ENCODE peak calls at places on chromosomes 4 and X, in ten cellular contexts. P is brain microvascular endothelial cell; J is AG09309; Y is transverse colon; L is breast epithelium; I is fibroblast of lung; H is CD4-positive, alpha-beta T cell; M is tibial artery; T is mucosa of descending colon; N is astrocyte of the spinal cord. Z is an unnamed sample.

GRCh38 chrX:103817502-103817901 is 14.6 kb downstream of the RAB9B start:
- DNase-seq in P (peak), J (no peak), Y (no peak), L (no peak), I (peak), H (no peak), M (no peak), T (no peak), N (peak), Z (peak)

GRCh38 chrX:39613997-39614679 is 483.6 kb downstream of the BCOR start:
- DNase-seq in P (no peak), J (no peak), Y (peak), L (peak), I (no peak), H (no peak), M (no peak), T (no peak), N (no peak), Z (peak)

GRCh38 chrX:152276277-152276676 is 137.9 kb upstream of the MAGEA10 start:
- DNase-seq in P (no peak), J (no peak), Y (no peak), L (no peak), I (no peak), H (no peak), M (no peak), T (no peak), N (no peak), Z (no peak)

GRCh38 chrX:87468941-87469340 is 48.7 kb upstream of the KLHL4 start:
- DNase-seq in P (no peak), J (no peak), Y (no peak), L (no peak), I (no peak), H (no peak), M (no peak), T (no peak), N (no peak), Z (no peak)

GRCh38 chrX:22577181-22577580 is 304.5 kb downstream of the CBLL2 start:
- DNase-seq in P (peak), J (peak), Y (no peak), L (no peak), I (peak), H (no peak), M (no peak), T (no peak), N (peak), Z (no peak)

GRCh38 chrX:130024127-130024526 is 41.7 kb downstream of the BCORL1 start:
- DNase-seq in P (peak), J (no peak), Y (peak), L (peak), I (peak), H (peak), M (peak), T (peak), N (peak), Z (peak)

GRCh38 chr4:2731907-2732314 is 24.2 kb downstream of the TNIP2 start:
- DNase-seq in P (no peak), J (no peak), Y (no peak), L (no peak), I (no peak), H (no peak), M (no peak), T (no peak), N (no peak), Z (no peak)

GRCh38 chrX:12480956-12481355 is 310.3 kb upstream of the PRPS2 start:
- DNase-seq in P (no peak), J (no peak), Y (no peak), L (no peak), I (no peak), H (no peak), M (no peak), T (no peak), N (no peak), Z (no peak)

GRCh38 chrX:139542652-139543051 is 12.1 kb downstream of the F9 start:
- DNase-seq in P (no peak), J (no peak), Y (no peak), L (no peak), I (no peak), H (no peak), M (no peak), T (no peak), N (no peak), Z (no peak)

GRCh38 chr4:159229164-159229563 is 126.3 kb downstream of the RAPGEF2 start:
- DNase-seq in P (peak), J (no peak), Y (no peak), L (no peak), I (peak), H (no peak), M (no peak), T (no peak), N (peak), Z (peak)

GRCh38 chrX:100410083-100410590 is at the start of gene PCDH19:
- DNase-seq in P (peak), J (no peak), Y (peak), L (no peak), I (peak), H (no peak), M (no peak), T (no peak), N (peak), Z (peak)

DNA sequence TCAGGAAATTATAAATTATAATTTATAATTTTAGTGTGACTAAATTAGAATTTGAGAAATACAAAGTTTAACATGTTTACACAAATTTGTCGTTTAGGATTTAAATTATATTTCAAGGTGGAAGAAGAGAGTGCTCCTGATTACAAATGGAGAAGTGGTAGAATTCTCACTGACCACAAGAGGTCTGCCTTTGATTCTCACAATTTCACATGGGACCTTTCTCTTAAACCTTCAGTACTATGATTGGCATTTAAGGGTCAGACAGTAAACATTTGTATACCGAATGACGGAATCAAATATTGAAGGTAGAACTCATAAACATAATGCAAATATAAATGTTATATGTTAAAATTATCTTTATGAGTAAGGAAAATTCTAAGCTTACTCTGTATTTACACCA is 171.7 kb downstream of the SLIT2 start:
- DNase-seq in P (no peak), J (no peak), Y (no peak), L (no peak), I (no peak), H (no peak), M (no peak), T (no peak), N (no peak), Z (no peak)
- TF ChIP-seq CTCF in P (no peak), J (no peak), Y (no peak), L (no peak), I (no peak), H (no peak), M (no peak), T (no peak), N (no peak), Z (no peak)

DNA sequence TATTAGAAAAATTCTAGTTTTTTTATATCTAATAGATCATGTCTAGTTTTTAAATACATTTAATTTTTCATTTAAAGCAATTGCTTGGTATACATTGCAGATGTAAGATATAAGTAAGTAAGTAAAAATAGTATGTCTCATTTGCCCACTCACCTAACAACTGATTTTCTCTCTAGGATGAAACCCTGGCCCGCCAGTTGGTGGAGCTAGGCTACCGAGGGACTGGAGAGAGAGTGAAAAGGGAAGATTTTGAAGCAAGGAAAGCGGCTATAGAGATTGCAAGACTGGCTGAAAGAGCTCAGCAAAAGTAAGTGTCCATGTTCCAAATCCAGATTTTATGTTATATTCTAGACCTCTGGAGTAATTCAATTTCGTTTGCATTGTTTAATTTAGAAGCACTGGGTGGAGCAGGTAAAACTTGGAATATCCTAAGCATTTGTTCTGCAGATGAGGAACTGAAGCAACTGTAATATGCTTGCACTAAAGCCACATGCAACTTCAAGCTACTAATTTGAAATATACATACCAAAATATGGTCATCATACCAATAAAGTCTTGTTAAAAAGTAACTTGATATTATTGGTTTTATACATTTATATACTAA is 27.1 kb downstream of the CFAP299 start:
- DNase-seq in P (peak), J (peak), Y (peak), L (no peak), I (peak), H (peak), M (no peak), T (no peak), N (peak), Z (peak)
- TF ChIP-seq CTCF in P (peak), J (peak), Y (peak), L (no peak), I (peak), H (peak), M (peak), T (no peak), N (peak), Z (peak)

GRCh38 chr4:26424838-26425237 is 65.4 kb downstream of the CCKAR start:
- DNase-seq in P (no peak), J (no peak), Y (no peak), L (no peak), I (no peak), H (no peak), M (no peak), T (no peak), N (no peak), Z (no peak)
- TF ChIP-seq CTCF in P (no peak), J (peak), Y (no peak), L (no peak), I (peak), H (peak), M (no peak), T (no peak), N (no peak), Z (no peak)

GRCh38 chr4:112517067-112517588 is 1.1 kb upstream of the NEUROG2 start:
- DNase-seq in P (no peak), J (no peak), Y (no peak), L (no peak), I (no peak), H (no peak), M (no peak), T (no peak), N (no peak), Z (no peak)
- TF ChIP-seq CTCF in P (no peak), J (no peak), Y (no peak), L (no peak), I (no peak), H (no peak), M (no peak), T (no peak), N (no peak), Z (no peak)

DNA sequence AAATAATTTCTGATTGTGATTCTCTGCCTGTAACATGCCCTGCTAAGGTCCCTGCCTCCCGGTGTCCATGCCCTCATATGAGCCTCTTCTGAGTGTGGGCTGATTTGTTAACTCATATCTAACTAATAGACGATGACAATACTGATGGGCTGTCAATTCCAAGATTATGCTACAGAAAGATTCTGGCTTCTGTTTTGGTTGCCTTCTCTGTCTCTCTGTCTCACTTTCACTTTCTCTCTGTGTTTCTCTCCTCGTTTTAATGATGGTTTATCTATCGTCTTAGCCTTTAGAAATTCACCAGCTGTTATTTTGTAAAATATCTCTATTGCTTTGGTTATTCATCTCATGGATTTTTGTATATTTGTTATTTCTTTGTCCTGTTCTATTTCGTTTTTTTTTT is 312.5 kb upstream of the ANXA10 start:
- DNase-seq in P (no peak), J (no peak), Y (no peak), L (no peak), I (peak), H (no peak), M (no peak), T (no peak), N (no peak), Z (no peak)
- TF ChIP-seq CTCF in P (no peak), J (no peak), Y (no peak), L (no peak), I (no peak), H (no peak), M (no peak), T (no peak), N (no peak), Z (no peak)

GRCh38 chr4:88060431-88060830 is 53.0 kb downstream of the PKD2 start:
- DNase-seq in P (peak), J (no peak), Y (no peak), L (no peak), I (no peak), H (no peak), M (no peak), T (no peak), N (peak), Z (no peak)

GRCh38 chr4:88059781-88060180 is 52.3 kb downstream of the PKD2 start:
- DNase-seq in P (no peak), J (no peak), Y (no peak), L (no peak), I (no peak), H (no peak), M (no peak), T (no peak), N (no peak), Z (no peak)

GRCh38 chr4:88054229-88054628 is 46.8 kb downstream of the PKD2 start:
- DNase-seq in P (no peak), J (no peak), Y (no peak), L (no peak), I (no peak), H (no peak), M (no peak), T (no peak), N (no peak), Z (no peak)

GRCh38 chr4:88058295-88058694 is 50.9 kb downstream of the PKD2 start:
- DNase-seq in P (no peak), J (no peak), Y (no peak), L (no peak), I (no peak), H (no peak), M (no peak), T (no peak), N (no peak), Z (no peak)

GRCh38 chr4:88054909-88055308 is 47.5 kb downstream of the PKD2 start:
- DNase-seq in P (peak), J (no peak), Y (peak), L (no peak), I (peak), H (no peak), M (no peak), T (no peak), N (peak), Z (peak)
- TF ChIP-seq CTCF in P (peak), J (peak), Y (peak), L (no peak), I (peak), H (no peak), M (peak), T (peak), N (peak), Z (no peak)

GRCh38 chrX:41409006-41409405 is 38.1 kb upstream of the NYX start:
- DNase-seq in P (no peak), J (no peak), Y (no peak), L (no peak), I (no peak), H (no peak), M (no peak), T (no peak), N (no peak), Z (no peak)

GRCh38 chrX:41407816-41408215 is 39.3 kb upstream of the NYX start:
- DNase-seq in P (no peak), J (no peak), Y (no peak), L (no peak), I (no peak), H (no peak), M (no peak), T (no peak), N (no peak), Z (no peak)

GRCh38 chrX:41408576-41408975 is 38.6 kb upstream of the NYX start:
- DNase-seq in P (no peak), J (no peak), Y (no peak), L (no peak), I (no peak), H (no peak), M (no peak), T (no peak), N (no peak), Z (no peak)

DNA sequence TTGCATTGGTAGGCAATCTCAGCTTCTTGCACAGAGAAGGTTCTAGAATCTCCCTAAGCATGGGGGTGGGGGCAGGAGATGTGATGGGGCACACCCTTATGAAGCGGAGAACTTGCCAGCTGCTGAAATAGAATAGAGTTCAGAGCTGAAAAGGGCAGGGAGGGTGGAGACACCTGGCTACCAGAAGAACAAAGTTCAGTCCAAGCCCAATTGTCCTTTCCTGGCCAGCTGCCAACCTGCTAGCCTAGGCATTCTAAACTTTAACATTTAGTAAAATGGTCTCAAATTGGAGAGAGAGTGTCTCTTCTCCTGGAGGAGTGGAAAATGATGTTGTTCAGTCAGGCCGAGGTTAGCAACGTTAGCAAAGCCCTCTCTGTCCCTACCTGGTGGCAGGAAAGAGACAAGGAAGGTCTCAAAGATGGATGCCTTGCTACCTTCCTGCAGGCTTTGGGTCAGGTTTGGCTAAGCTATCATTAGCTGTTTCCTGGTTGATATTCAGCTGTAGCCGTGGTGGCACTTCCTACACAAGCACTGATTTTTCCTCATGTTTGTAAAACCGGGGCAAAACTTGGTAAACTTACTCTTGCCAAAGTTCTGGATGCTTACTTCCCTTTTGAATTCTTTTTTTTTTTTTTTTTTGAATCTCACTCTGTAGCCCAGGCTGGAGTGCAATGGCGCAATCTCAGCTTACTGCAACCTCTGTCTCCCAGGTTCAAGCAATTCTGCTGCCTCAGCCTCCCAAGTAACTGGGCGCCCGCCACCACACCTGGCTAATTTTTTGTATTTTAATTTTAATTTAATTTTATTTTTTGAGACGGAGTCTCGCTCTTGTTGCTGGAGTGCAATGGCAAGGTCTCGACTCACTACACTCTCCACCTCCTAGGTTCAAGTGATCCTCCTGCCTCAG is 34.6 kb upstream of the NYX start:
- DNase-seq in P (no peak), J (no peak), Y (peak), L (no peak), I (no peak), H (no peak), M (no peak), T (peak), N (no peak), Z (peak)
- TF ChIP-seq CTCF in P (no peak), J (no peak), Y (no peak), L (no peak), I (no peak), H (no peak), M (no peak), T (no peak), N (no peak), Z (no peak)

GRCh38 chrX:43963726-43964125 is 9.5 kb downstream of the NDP start:
- DNase-seq in P (no peak), J (no peak), Y (no peak), L (no peak), I (no peak), H (no peak), M (no peak), T (no peak), N (no peak), Z (no peak)
- TF ChIP-seq CTCF in P (no peak), J (no peak), Y (no peak), L (no peak), I (no peak), H (no peak), M (no peak), T (no peak), N (no peak), Z (no peak)

DNA sequence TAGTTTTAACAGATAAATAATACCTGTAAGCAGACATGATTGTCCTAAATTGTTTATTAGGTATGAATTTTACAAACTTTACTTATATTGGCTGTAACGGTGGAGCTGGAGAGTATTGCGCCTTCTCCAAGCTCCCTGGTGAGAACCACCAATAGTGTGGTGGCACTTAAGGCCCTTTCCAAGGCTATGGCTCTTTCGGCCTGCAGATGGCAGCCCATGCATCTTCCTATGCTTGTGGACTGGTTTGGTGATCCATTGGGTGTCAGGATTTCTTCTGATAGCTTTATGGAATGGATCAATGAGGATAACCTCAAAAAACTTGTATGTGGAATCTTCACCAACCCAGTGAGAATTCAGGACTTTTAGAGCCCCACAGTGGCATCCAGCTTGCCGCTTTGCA is 7.8 kb downstream of the LARP1B start:
- DNase-seq in P (peak), J (no peak), Y (no peak), L (no peak), I (peak), H (no peak), M (no peak), T (no peak), N (peak), Z (no peak)
- TF ChIP-seq CTCF in P (peak), J (peak), Y (no peak), L (no peak), I (peak), H (no peak), M (no peak), T (no peak), N (peak), Z (no peak)

GRCh38 chrX:143633530-143634372 is 2.1 kb downstream of the SLITRK4 start:
- DNase-seq in P (no peak), J (no peak), Y (no peak), L (no peak), I (no peak), H (no peak), M (no peak), T (peak), N (no peak), Z (no peak)
- TF ChIP-seq CTCF in P (no peak), J (no peak), Y (no peak), L (no peak), I (no peak), H (no peak), M (no peak), T (no peak), N (peak), Z (no peak)